ENCODE peak calls at places on chromosomes 2 and 18, in eight cellular contexts. R, W, N, Q, Z, G, F and Y are unnamed samples.
A peak's percentile ranks its signal among the peaks of the same experiment; 100 is the strongest.

GRCh38 chr2:54083021-54083420 is 32.4 kb upstream of the ACYP2 start:
- DNase-seq in G (peak; percentile 13), Z (no peak), F (no peak), N (no peak), W (no peak), Q (no peak), R (no peak), Y (no peak)

GRCh38 chr18:1657888-1658287 is 753.2 kb downstream of the ADCYAP1 start:
- DNase-seq in W (no peak), F (no peak), G (no peak), Q (no peak), Z (no peak), R (no peak), N (no peak), Y (no peak)

GRCh38 chr2:128309341-128310093 is 9.2 kb downstream of the HS6ST1 start:
- DNase-seq in N (no peak), W (peak; percentile 80), Q (peak; percentile 70), F (no peak), Z (no peak), R (peak; percentile 82), G (peak; percentile 80), Y (no peak)

GRCh38 chr18:10973579-10974260 is 175.6 kb downstream of the PIEZO2 start:
- DNase-seq in N (peak; percentile 15), W (no peak), Z (no peak), R (no peak), G (no peak), Q (no peak), F (peak; percentile 29), Y (no peak)

GRCh38 chr2:90077948-90078347 is 1386.5 kb downstream of the RPIA start:
- DNase-seq in N (no peak), F (no peak), G (no peak), Q (no peak), W (no peak), R (no peak), Z (no peak), Y (no peak)

GRCh38 chr2:101815154-101815553 is 117.6 kb downstream of the MAP4K4 start:
- DNase-seq in R (no peak), Q (no peak), G (no peak), Z (no peak), W (no peak), N (no peak), F (no peak), Y (no peak)

GRCh38 chr2:225164406-225165048 is 122.3 kb upstream of the DOCK10 start:
- DNase-seq in Z (no peak), R (no peak), F (no peak), G (no peak), N (no peak), W (no peak), Q (no peak), Y (no peak)

GRCh38 chr2:53572696-53573095 is 194.9 kb upstream of the CHAC2 start:
- DNase-seq in R (no peak), Z (no peak), F (no peak), N (no peak), W (no peak), G (no peak), Q (no peak), Y (no peak)

GRCh38 chr2:109409347-109410020 is 204.3 kb downstream of the SEPTIN10 start:
- DNase-seq in Z (no peak), R (no peak), N (no peak), F (no peak), Q (peak; percentile 73), G (no peak), W (no peak), Y (no peak)

GRCh38 chr18:79332601-79333000 is 63.1 kb upstream of the NFATC1 start:
- DNase-seq in R (no peak), W (no peak), Q (no peak), G (no peak), F (no peak), N (no peak), Z (no peak), Y (no peak)

GRCh38 chr2:234960091-234961088 is 8.6 kb downstream of the SH3BP4 start:
- DNase-seq in R (no peak), W (no peak), G (no peak), N (no peak), F (peak; percentile 46), Z (no peak), Q (no peak), Y (no peak)

GRCh38 chr18:8800445-8800844 is 95.1 kb downstream of the MTCL1 start:
- DNase-seq in R (no peak), F (peak; percentile 96), N (peak; percentile 91), W (no peak), G (peak; percentile 66), Z (peak; percentile 28), Q (no peak), Y (no peak)

GRCh38 chr2:85504434-85505261 is 34.3 kb upstream of the MAT2A start:
- DNase-seq in R (peak; percentile 92), N (peak; percentile 93), F (peak; percentile 87), W (peak; percentile 77), G (no peak), Q (no peak), Z (peak; percentile 31), Y (no peak)

GRCh38 chr2:31999438-31999837 is 11.4 kb downstream of the MEMO1 start:
- DNase-seq in F (no peak), G (no peak), Q (no peak), Z (no peak), N (no peak), W (no peak), R (no peak), Y (no peak)

GRCh38 chr2:32002406-32002805 is 8.4 kb downstream of the MEMO1 start:
- DNase-seq in Q (no peak), R (no peak), G (no peak), Z (no peak), N (no peak), F (no peak), W (no peak), Y (no peak)

GRCh38 chr2:32006992-32007391 is 3.8 kb downstream of the MEMO1 start:
- DNase-seq in G (no peak), N (no peak), Z (no peak), R (no peak), F (no peak), W (no peak), Q (no peak), Y (no peak)

GRCh38 chr2:32005371-32005976 is 5.3 kb downstream of the MEMO1 start:
- DNase-seq in Z (no peak), G (no peak), F (no peak), N (no peak), W (no peak), R (no peak), Q (no peak), Y (no peak)

DNA sequence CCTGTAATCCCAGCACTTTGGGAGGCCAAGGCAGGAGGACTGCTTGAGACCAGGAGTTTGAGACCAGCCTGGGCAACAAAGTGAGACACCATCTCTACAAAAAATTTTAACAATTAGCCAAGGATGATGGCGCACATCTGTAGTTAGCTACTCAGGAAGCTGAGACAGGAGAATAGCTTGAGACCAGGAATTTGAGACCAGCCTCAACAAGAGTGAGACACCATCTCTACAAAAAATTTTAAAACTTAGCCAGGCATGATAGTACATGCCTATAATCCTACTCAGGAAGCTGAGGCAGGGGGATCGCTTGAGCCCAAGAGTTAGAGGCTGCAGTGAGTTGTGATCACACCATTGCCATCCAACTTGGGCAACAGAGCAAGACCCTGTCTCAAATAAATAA is 7.0 kb downstream of the MEMO1 start:
- DNase-seq in W (no peak), G (no peak), F (no peak), R (no peak), N (no peak), Z (no peak), Q (no peak), Y (no peak)
- TF ChIP-seq CTCF in W (no peak), G (no peak), F (no peak), R (no peak), N (no peak), Z (no peak), Q (no peak), Y (no peak)

DNA sequence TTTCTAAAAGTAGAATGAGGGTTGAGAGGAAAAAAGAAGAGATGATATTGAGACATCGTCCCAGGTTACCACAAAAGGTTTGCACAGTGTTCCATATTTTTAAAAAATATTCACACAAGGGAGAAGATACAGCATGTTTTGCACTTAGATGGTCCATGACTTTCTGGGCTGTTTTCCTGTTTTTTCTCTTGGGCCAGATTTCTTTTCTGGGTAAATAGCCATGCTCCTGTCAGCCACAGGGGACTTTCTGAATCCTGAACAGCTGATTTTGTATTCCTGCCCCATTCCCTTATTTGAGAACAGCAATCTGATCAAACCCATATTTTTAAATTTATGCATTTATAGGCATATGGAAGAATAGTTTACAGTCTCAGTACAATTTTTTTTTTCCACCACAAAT is 185.9 kb upstream of the NRP2 start:
- DNase-seq in Q (no peak), W (no peak), Z (no peak), R (no peak), N (no peak), F (no peak), G (no peak), Y (no peak)
- TF ChIP-seq CTCF in Q (no peak), W (no peak), Z (no peak), R (no peak), N (no peak), F (no peak), G (no peak), Y (no peak)

GRCh38 chr2:328761-329160 is 40.9 kb upstream of the ALKAL2 start:
- DNase-seq in N (no peak), W (no peak), Z (no peak), F (no peak), G (no peak), Q (no peak), R (no peak), Y (no peak)

GRCh38 chr2:336360-336759 is 48.5 kb upstream of the ALKAL2 start:
- DNase-seq in Z (no peak), N (no peak), G (no peak), F (no peak), Q (no peak), R (no peak), W (no peak), Y (no peak)

DNA sequence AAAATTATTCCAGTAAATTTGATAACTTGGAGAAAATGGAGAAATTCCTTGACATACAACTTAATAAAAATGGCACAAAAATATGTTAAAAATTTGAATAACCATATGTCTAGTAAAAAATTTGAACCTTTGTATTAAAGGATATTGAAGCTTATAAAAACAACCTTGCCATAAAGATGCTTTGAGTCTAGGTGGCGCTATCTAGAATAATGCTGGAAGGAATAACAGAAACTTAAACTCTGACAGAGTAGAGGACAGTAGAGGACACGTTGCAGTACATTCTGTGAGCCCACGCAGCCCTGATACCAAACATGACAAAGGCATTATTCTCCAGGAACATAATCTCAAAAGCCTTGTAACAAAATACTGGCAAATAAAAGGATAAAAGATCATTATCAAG is 44.7 kb upstream of the ALKAL2 start:
- DNase-seq in Q (no peak), R (no peak), N (no peak), Z (no peak), G (no peak), F (no peak), W (no peak), Y (no peak)
- TF ChIP-seq CTCF in Q (no peak), R (no peak), N (peak; percentile 6), Z (no peak), G (no peak), F (no peak), W (no peak), Y (no peak)

DNA sequence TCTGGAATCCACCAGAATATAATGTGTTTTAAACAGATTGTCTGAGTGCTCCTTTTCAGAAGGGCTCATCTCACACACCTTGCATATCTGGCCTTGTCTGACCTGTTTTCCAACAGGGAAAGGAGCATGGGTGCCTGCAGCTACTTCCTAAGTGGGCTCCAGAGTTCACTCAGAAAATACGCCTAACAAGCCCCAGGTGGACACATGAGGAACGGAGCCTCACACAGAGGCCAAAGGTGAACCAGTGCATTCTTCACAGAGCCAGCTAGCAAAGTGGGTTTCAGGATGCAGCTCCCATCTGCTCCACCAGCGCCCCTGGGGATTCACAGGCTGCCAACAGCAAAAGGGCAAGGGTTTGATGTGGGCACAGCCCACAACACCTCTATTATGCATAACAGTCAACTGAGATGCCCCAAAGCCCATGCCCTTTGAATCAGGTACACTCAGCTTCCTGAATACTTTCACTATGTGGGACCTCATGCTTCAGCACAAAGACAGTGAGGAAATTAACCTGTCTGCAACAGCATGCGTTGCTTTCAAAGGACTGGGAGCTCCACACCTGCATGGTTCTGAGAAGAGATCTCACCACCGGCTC is 86.6 kb downstream of the CCBE1 start:
- DNase-seq in N (no peak), F (no peak), W (no peak), R (no peak), G (no peak), Z (no peak), Q (no peak), Y (no peak)
- TF ChIP-seq CTCF in N (no peak), F (no peak), W (no peak), R (no peak), G (no peak), Z (no peak), Q (no peak), Y (no peak)